ENCODE peak calls at places on chromosome X, in four cellular contexts. W is EL, T is fibroblast of the aortic adventitia, C is hippocampal formation. K is an unnamed sample.

GRCh38 chrX:49291615-49292337 is 11.7 kb upstream of the GAGE10 start:
- DNase-seq in W (peak; percentile 55), T (peak; percentile 56), C (peak; percentile 23), K (peak; percentile 56)

GRCh38 chrX:43559643-43560042 is 96.5 kb upstream of the MAOA start:
- DNase-seq in W (peak; percentile 14), T (peak; percentile 43), C (peak; percentile 30), K (peak; percentile 64)

GRCh38 chrX:12002876-12003275 is 135.4 kb upstream of the FRMPD4 start:
- DNase-seq in W (no peak), T (no peak), C (no peak), K (peak; percentile 36)

GRCh38 chrX:10482262-10482661 is 138.1 kb downstream of the MID1 start:
- DNase-seq in W (no peak), T (no peak), C (no peak), K (no peak)

GRCh38 chrX:18992829-18993228 is 8.9 kb upstream of the PHKA2 start:
- DNase-seq in W (no peak), T (no peak), C (no peak), K (no peak)

GRCh38 chrX:108307408-108308085 is 130.7 kb downstream of the COL4A6 start:
- DNase-seq in W (no peak), T (peak; percentile 54), C (no peak), K (no peak)

GRCh38 chrX:40300286-40300890 is 202.6 kb upstream of the BCOR start:
- DNase-seq in W (no peak), T (no peak), C (no peak), K (no peak)

GRCh38 chrX:110210417-110211139 is 107.3 kb downstream of the AMMECR1 start:
- DNase-seq in W (peak; percentile 86), T (peak; percentile 71), C (no peak), K (peak; percentile 39)

GRCh38 chrX:12425496-12425895 is 287.2 kb downstream of the FRMPD4 start:
- DNase-seq in W (no peak), T (peak; percentile 66), C (no peak), K (no peak)

GRCh38 chrX:3815896-3816664 is 102.6 kb upstream of the PRKX start:
- DNase-seq in W (peak; percentile 41), T (peak; percentile 31), C (peak; percentile 2), K (peak; percentile 67)

GRCh38 chrX:1105671-1106419 is 106.6 kb downstream of the CRLF2 start:
- DNase-seq in W (no peak), T (no peak), C (no peak), K (no peak)

GRCh38 chrX:39152106-39152649 is 350.9 kb downstream of the MID1IP1 start:
- DNase-seq in W (no peak), T (peak; percentile 4), C (no peak), K (no peak)

GRCh38 chrX:53071604-53072417 is 10.4 kb upstream of the TSPYL2 start:
- DNase-seq in W (peak; percentile 57), T (peak; percentile 66), C (peak; percentile 25), K (peak; percentile 76)

GRCh38 chrX:110157444-110157843 is 154.5 kb downstream of the TMEM164 start:
- DNase-seq in W (no peak), T (no peak), C (no peak), K (no peak)

GRCh38 chrX:153689654-153690465 is 2.1 kb downstream of the SLC6A8 start:
- DNase-seq in W (peak; percentile 30), T (no peak), C (no peak), K (peak; percentile 33)

GRCh38 chrX:10010686-10011085 is 43.5 kb downstream of the CLDN34 start:
- DNase-seq in W (peak; percentile 63), T (no peak), C (no peak), K (no peak)

GRCh38 chrX:21708116-21708515 is 49.8 kb downstream of the SMPX start:
- DNase-seq in W (no peak), T (peak; percentile 25), C (no peak), K (no peak)

GRCh38 chrX:16653424-16653823 is 3.5 kb downstream of the S100G start:
- DNase-seq in W (no peak), T (no peak), C (no peak), K (no peak)

GRCh38 chrX:6446588-6446987 is 88.3 kb downstream of the VCX3A start:
- DNase-seq in W (no peak), T (no peak), C (no peak), K (no peak)

GRCh38 chrX:39935414-39936064 is 162.2 kb downstream of the BCOR start:
- DNase-seq in W (no peak), T (no peak), C (no peak), K (peak; percentile 51)

GRCh38 chrX:117989512-117989911 is 127.1 kb downstream of the KLHL13 start:
- DNase-seq in W (no peak), T (no peak), C (no peak), K (no peak)

GRCh38 chrX:16839852-16840460 is 30.2 kb downstream of the RBBP7 start:
- DNase-seq in W (peak; percentile 70), T (peak; percentile 84), C (no peak), K (peak; percentile 73)

GRCh38 chrX:10173331-10173900 is 16.6 kb downstream of the CLCN4 start:
- DNase-seq in W (no peak), T (peak; percentile 64), C (peak; percentile 13), K (peak; percentile 78)

GRCh38 chrX:133414399-133415275 is 652 bp downstream of the GPC4 start:
- DNase-seq in W (no peak), T (no peak), C (no peak), K (peak; percentile 51)

GRCh38 chrX:123550829-123551228 is 182.0 kb downstream of the THOC2 start:
- DNase-seq in W (no peak), T (no peak), C (no peak), K (no peak)

GRCh38 chrX:15749642-15750610 is 11.9 kb downstream of the CA5B start:
- DNase-seq in W (peak; percentile 16), T (peak; percentile 52), C (no peak), K (no peak)

GRCh38 chrX:155877288-155877687 is 3.9 kb upstream of the VAMP7 start:
- DNase-seq in W (no peak), T (no peak), C (no peak), K (no peak)

GRCh38 chrX:86830685-86831084 is 682.4 kb downstream of the DACH2 start:
- DNase-seq in W (no peak), T (no peak), C (no peak), K (no peak)

GRCh38 chrX:110667706-110668105 is 127.9 kb downstream of the CHRDL1 start:
- DNase-seq in W (peak; percentile 17), T (no peak), C (no peak), K (peak; percentile 25)

GRCh38 chrX:49271341-49271740 is 1.7 kb downstream of the PPP1R3F start:
- DNase-seq in W (no peak), T (no peak), C (no peak), K (no peak)

GRCh38 chrX:151019837-151020236 is 36.7 kb downstream of the HMGB3 start:
- DNase-seq in W (peak; percentile 57), T (peak; percentile 20), C (no peak), K (peak; percentile 19)

GRCh38 chrX:151396827-151397740 is at the start of gene VMA21:
- DNase-seq in W (peak; percentile 83), T (peak; percentile 85), C (peak; percentile 50), K (peak; percentile 93)

GRCh38 chrX:118418811-118419251 is 72.9 kb downstream of the WDR44 start:
- DNase-seq in W (no peak), T (no peak), C (no peak), K (no peak)

GRCh38 chrX:118239471-118239870 is 106.4 kb upstream of the WDR44 start:
- DNase-seq in W (no peak), T (no peak), C (no peak), K (no peak)

GRCh38 chrX:16762579-16762978 is 23.7 kb upstream of the TXLNG start:
- DNase-seq in W (no peak), T (no peak), C (no peak), K (no peak)

GRCh38 chrX:47581731-47582647 is at the start of gene TIMP1:
- DNase-seq in W (peak; percentile 92), T (peak; percentile 89), C (peak; percentile 28), K (peak; percentile 95)

GRCh38 chrX:48648299-48648698 is 35.3 kb upstream of the WAS start:
- DNase-seq in W (peak; percentile 54), T (peak; percentile 68), C (peak; percentile 17), K (peak; percentile 53)